ENCODE peak calls at places on chromosome 18, in four cellular contexts. One of them, this sample, is unnamed.

GRCh38 chr18:55651236-55651635 is 63.2 kb upstream of the TCF4 start:
- DNase-seq in GM04504: no peak
- DNase-seq in H1: no peak
- DNase-seq in CMK: no peak
- DNase-seq in this sample: no peak

GRCh38 chr18:35049111-35050003 is 8.1 kb downstream of the MAPRE2 start:
- DNase-seq in GM04504: no peak
- DNase-seq in H1: no peak
- DNase-seq in CMK: no peak
- DNase-seq in this sample: no peak

GRCh38 chr18:42033137-42033810 is 78.2 kb downstream of the PIK3C3 start:
- DNase-seq in GM04504: no peak
- DNase-seq in H1: no peak
- DNase-seq in CMK: no peak
- DNase-seq in this sample: no peak

GRCh38 chr18:75063196-75063595 is 145.7 kb downstream of the PTGR3 start:
- DNase-seq in GM04504: no peak
- DNase-seq in H1: no peak
- DNase-seq in CMK: no peak
- DNase-seq in this sample: no peak

GRCh38 chr18:13810950-13811485 is 12.9 kb upstream of the MC5R start:
- DNase-seq in GM04504: no peak
- DNase-seq in H1: no peak
- DNase-seq in CMK: no peak
- DNase-seq in this sample: no peak

GRCh38 chr18:49546719-49547273 is 15.1 kb upstream of the LIPG start:
- DNase-seq in GM04504: no peak
- DNase-seq in H1: no peak
- DNase-seq in CMK: no peak
- DNase-seq in this sample: no peak

GRCh38 chr18:34633368-34633767 is 76.7 kb upstream of the DTNA start:
- DNase-seq in GM04504: no peak
- DNase-seq in H1: no peak
- DNase-seq in CMK: no peak
- DNase-seq in this sample: peak; percentile 29

GRCh38 chr18:33470229-33470628 is 29.7 kb upstream of the CCDC178 start:
- DNase-seq in GM04504: no peak
- DNase-seq in H1: no peak
- DNase-seq in CMK: no peak
- DNase-seq in this sample: no peak

GRCh38 chr18:76445741-76446232 is 49.3 kb downstream of the ZNF516 start:
- DNase-seq in GM04504: no peak
- DNase-seq in H1: no peak
- DNase-seq in CMK: no peak
- DNase-seq in this sample: no peak

GRCh38 chr18:6980363-6980762 is 137.2 kb downstream of the LAMA1 start:
- DNase-seq in GM04504: no peak
- DNase-seq in H1: no peak
- DNase-seq in CMK: no peak
- DNase-seq in this sample: no peak

GRCh38 chr18:2547477-2548087 is 23.7 kb downstream of the METTL4 start:
- DNase-seq in GM04504: no peak
- DNase-seq in H1: no peak
- DNase-seq in CMK: no peak
- DNase-seq in this sample: no peak

GRCh38 chr18:3246636-3247242 is 862 bp upstream of the MYL12A start:
- DNase-seq in GM04504: no peak
- DNase-seq in H1: no peak
- DNase-seq in CMK: peak; percentile 55
- DNase-seq in this sample: peak; percentile 31

GRCh38 chr18:13800505-13801259 is 23.3 kb upstream of the MC5R start:
- DNase-seq in GM04504: no peak
- DNase-seq in H1: peak; percentile 75
- DNase-seq in CMK: no peak
- DNase-seq in this sample: peak; percentile 74

GRCh38 chr18:26561769-26562168 is 13.4 kb upstream of the KCTD1 start:
- DNase-seq in GM04504: no peak
- DNase-seq in H1: no peak
- DNase-seq in CMK: no peak
- DNase-seq in this sample: no peak

GRCh38 chr18:27276479-27276878 is 91.4 kb upstream of the CHST9 start:
- DNase-seq in GM04504: no peak
- DNase-seq in H1: no peak
- DNase-seq in CMK: no peak
- DNase-seq in this sample: no peak

GRCh38 chr18:67108894-67109293 is 407.6 kb downstream of the DSEL start:
- DNase-seq in GM04504: no peak
- DNase-seq in H1: no peak
- DNase-seq in CMK: no peak
- DNase-seq in this sample: no peak

GRCh38 chr18:79385749-79386341 is 9.9 kb upstream of the NFATC1 start:
- DNase-seq in GM04504: no peak
- DNase-seq in H1: no peak
- DNase-seq in CMK: no peak
- DNase-seq in this sample: peak; percentile 1